ENCODE peak calls at places on chromosomes 11 and 22, in ten cellular contexts. One of them, this sample, is unnamed.
A peak's percentile ranks its signal among the peaks of the same experiment; 100 is the strongest.

GRCh38 chr11:71284525-71285092 is 32.2 kb upstream of the SHANK2 start:
- DNase-seq in HFF-Myc: no peak
- DNase-seq in cardiac fibroblast: no peak
- DNase-seq in breast epithelium: peak; percentile 51
- DNase-seq in cardiac muscle cell: no peak
- DNase-seq in right lobe of liver: no peak
- DNase-seq in IMR-90: no peak
- DNase-seq in BJ: no peak
- DNase-seq in lower lobe of right lung: no peak
- DNase-seq in fibroblast of the aortic adventitia: no peak
- DNase-seq in this sample: no peak

GRCh38 chr11:64207247-64208085 is 945 bp downstream of the FERMT3 start:
- DNase-seq in HFF-Myc: peak; percentile 55
- DNase-seq in cardiac fibroblast: peak; percentile 90
- DNase-seq in breast epithelium: no peak
- DNase-seq in cardiac muscle cell: peak; percentile 84
- DNase-seq in right lobe of liver: peak; percentile 76
- DNase-seq in IMR-90: peak; percentile 78
- DNase-seq in BJ: peak; percentile 28
- DNase-seq in lower lobe of right lung: peak; percentile 79
- DNase-seq in fibroblast of the aortic adventitia: peak; percentile 74
- DNase-seq in this sample: no peak

GRCh38 chr11:76232026-76232665 is 25.8 kb upstream of the WNT11 start:
- DNase-seq in HFF-Myc: no peak
- DNase-seq in cardiac fibroblast: no peak
- DNase-seq in breast epithelium: no peak
- DNase-seq in cardiac muscle cell: no peak
- DNase-seq in right lobe of liver: no peak
- DNase-seq in IMR-90: no peak
- DNase-seq in BJ: no peak
- DNase-seq in lower lobe of right lung: no peak
- DNase-seq in fibroblast of the aortic adventitia: no peak
- DNase-seq in this sample: no peak

GRCh38 chr11:102121329-102121728 is 11.1 kb downstream of the YAP1 start:
- DNase-seq in HFF-Myc: no peak
- DNase-seq in cardiac fibroblast: no peak
- DNase-seq in breast epithelium: no peak
- DNase-seq in cardiac muscle cell: peak; percentile 59
- DNase-seq in right lobe of liver: no peak
- DNase-seq in IMR-90: peak; percentile 19
- DNase-seq in BJ: no peak
- DNase-seq in lower lobe of right lung: no peak
- DNase-seq in fibroblast of the aortic adventitia: peak; percentile 30
- DNase-seq in this sample: no peak

GRCh38 chr11:20159680-20160381 is 444 bp downstream of the DBX1 start:
- DNase-seq in HFF-Myc: no peak
- DNase-seq in cardiac fibroblast: no peak
- DNase-seq in breast epithelium: no peak
- DNase-seq in cardiac muscle cell: no peak
- DNase-seq in right lobe of liver: no peak
- DNase-seq in IMR-90: no peak
- DNase-seq in BJ: no peak
- DNase-seq in lower lobe of right lung: no peak
- DNase-seq in fibroblast of the aortic adventitia: no peak
- DNase-seq in this sample: no peak

GRCh38 chr11:2234963-2235362 is 35.4 kb downstream of the ASCL2 start:
- DNase-seq in HFF-Myc: no peak
- DNase-seq in cardiac fibroblast: no peak
- DNase-seq in breast epithelium: peak; percentile 49
- DNase-seq in cardiac muscle cell: no peak
- DNase-seq in right lobe of liver: no peak
- DNase-seq in IMR-90: no peak
- DNase-seq in BJ: no peak
- DNase-seq in lower lobe of right lung: no peak
- DNase-seq in fibroblast of the aortic adventitia: no peak
- DNase-seq in this sample: no peak

GRCh38 chr22:17339095-17339693 is 30.1 kb upstream of the CECR2 start:
- DNase-seq in HFF-Myc: no peak
- DNase-seq in cardiac fibroblast: peak; percentile 3
- DNase-seq in breast epithelium: no peak
- DNase-seq in cardiac muscle cell: peak; percentile 57
- DNase-seq in right lobe of liver: peak; percentile 74
- DNase-seq in IMR-90: no peak
- DNase-seq in BJ: no peak
- DNase-seq in lower lobe of right lung: no peak
- DNase-seq in fibroblast of the aortic adventitia: no peak
- DNase-seq in this sample: no peak

GRCh38 chr22:48068323-48068722 is 1305.9 kb downstream of the TBC1D22A start:
- DNase-seq in HFF-Myc: no peak
- DNase-seq in cardiac fibroblast: no peak
- DNase-seq in breast epithelium: no peak
- DNase-seq in cardiac muscle cell: no peak
- DNase-seq in right lobe of liver: no peak
- DNase-seq in IMR-90: no peak
- DNase-seq in BJ: no peak
- DNase-seq in lower lobe of right lung: no peak
- DNase-seq in fibroblast of the aortic adventitia: no peak
- DNase-seq in this sample: no peak

GRCh38 chr11:73463359-73463758 is 87.2 kb downstream of the RELT start:
- DNase-seq in HFF-Myc: no peak
- DNase-seq in cardiac fibroblast: peak; percentile 78
- DNase-seq in breast epithelium: no peak
- DNase-seq in cardiac muscle cell: peak; percentile 63
- DNase-seq in right lobe of liver: no peak
- DNase-seq in IMR-90: peak; percentile 83
- DNase-seq in BJ: no peak
- DNase-seq in lower lobe of right lung: no peak
- DNase-seq in fibroblast of the aortic adventitia: peak; percentile 69
- DNase-seq in this sample: peak; percentile 40

DNA sequence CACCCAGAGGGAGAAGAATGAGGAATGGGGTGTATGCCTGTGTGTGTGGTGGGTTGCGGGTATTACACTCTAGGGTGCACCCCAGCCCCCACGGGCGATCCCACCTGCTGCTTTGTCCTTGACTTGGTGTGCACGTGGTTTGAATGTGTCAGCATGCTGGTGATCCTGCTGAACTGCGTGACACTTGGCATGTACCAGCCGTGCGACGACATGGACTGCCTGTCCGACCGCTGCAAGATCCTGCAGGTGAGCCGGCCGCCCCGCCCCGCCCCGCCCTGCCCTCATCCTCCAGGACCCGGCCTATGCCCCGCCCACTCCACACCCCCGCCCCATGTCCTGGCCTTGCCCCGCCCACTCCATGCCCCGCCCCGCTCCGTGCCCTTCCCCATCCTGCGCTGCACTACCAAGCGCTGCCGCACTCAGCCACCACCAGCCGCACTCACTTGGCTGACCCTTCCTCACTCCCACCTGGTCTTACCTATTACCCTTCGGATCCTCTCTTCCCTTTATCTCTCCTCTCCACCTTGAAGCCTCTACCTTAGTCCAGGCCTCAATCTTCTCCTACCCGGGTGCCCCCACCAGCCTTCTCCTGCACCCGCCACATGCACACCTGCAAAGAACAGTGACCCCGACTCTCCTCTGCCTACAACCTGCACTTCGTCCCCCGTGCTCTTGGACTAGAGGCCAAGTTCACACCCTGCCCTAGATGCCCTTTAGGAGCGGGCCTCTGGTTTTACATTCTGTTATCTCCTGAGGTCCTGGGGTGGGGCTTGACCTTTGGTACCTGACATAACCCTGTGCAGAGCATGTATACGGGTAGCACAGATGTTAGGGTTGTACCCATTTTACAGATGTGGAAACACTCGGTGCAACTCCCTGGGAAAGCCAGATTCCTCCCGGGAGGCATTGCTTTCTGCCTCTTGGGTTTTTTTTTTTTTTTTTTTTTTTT is 27.7 kb downstream of the CACNA1I start:
- DNase-seq in HFF-Myc: no peak
- DNase-seq in cardiac fibroblast: no peak
- DNase-seq in breast epithelium: peak; percentile 71
- DNase-seq in cardiac muscle cell: peak; percentile 15
- DNase-seq in right lobe of liver: no peak
- DNase-seq in IMR-90: no peak
- DNase-seq in BJ: no peak
- DNase-seq in lower lobe of right lung: peak; percentile 70
- DNase-seq in fibroblast of the aortic adventitia: no peak
- DNase-seq in this sample: no peak
- TF ChIP-seq CTCF in HFF-Myc: no peak
- TF ChIP-seq CTCF in cardiac fibroblast: peak; percentile 7
- TF ChIP-seq CTCF in breast epithelium: no peak
- TF ChIP-seq CTCF in cardiac muscle cell: no peak
- TF ChIP-seq CTCF in right lobe of liver: no peak
- TF ChIP-seq CTCF in IMR-90: no peak
- TF ChIP-seq CTCF in BJ: no peak
- TF ChIP-seq CTCF in lower lobe of right lung: no peak
- TF ChIP-seq CTCF in fibroblast of the aortic adventitia: peak; percentile 1
- TF ChIP-seq CTCF in this sample: no peak

GRCh38 chr22:50600967-50601668 is 525 bp downstream of the MAPK8IP2 start:
- DNase-seq in HFF-Myc: no peak
- DNase-seq in cardiac fibroblast: no peak
- DNase-seq in breast epithelium: no peak
- DNase-seq in cardiac muscle cell: no peak
- DNase-seq in right lobe of liver: no peak
- DNase-seq in IMR-90: no peak
- DNase-seq in BJ: no peak
- DNase-seq in lower lobe of right lung: no peak
- DNase-seq in fibroblast of the aortic adventitia: no peak
- DNase-seq in this sample: no peak

GRCh38 chr22:50602338-50602700 is 1.7 kb downstream of the MAPK8IP2 start:
- DNase-seq in HFF-Myc: no peak
- DNase-seq in cardiac fibroblast: no peak
- DNase-seq in breast epithelium: no peak
- DNase-seq in cardiac muscle cell: no peak
- DNase-seq in right lobe of liver: no peak
- DNase-seq in IMR-90: no peak
- DNase-seq in BJ: no peak
- DNase-seq in lower lobe of right lung: no peak
- DNase-seq in fibroblast of the aortic adventitia: no peak
- DNase-seq in this sample: no peak

GRCh38 chr22:50601669-50602337 is 1.2 kb downstream of the MAPK8IP2 start:
- DNase-seq in HFF-Myc: no peak
- DNase-seq in cardiac fibroblast: no peak
- DNase-seq in breast epithelium: no peak
- DNase-seq in cardiac muscle cell: no peak
- DNase-seq in right lobe of liver: no peak
- DNase-seq in IMR-90: no peak
- DNase-seq in BJ: no peak
- DNase-seq in lower lobe of right lung: no peak
- DNase-seq in fibroblast of the aortic adventitia: no peak
- DNase-seq in this sample: no peak

GRCh38 chr22:50599816-50600454 is 658 bp upstream of the MAPK8IP2 start:
- DNase-seq in HFF-Myc: no peak
- DNase-seq in cardiac fibroblast: peak; percentile 29
- DNase-seq in breast epithelium: peak; percentile 66
- DNase-seq in cardiac muscle cell: peak; percentile 46
- DNase-seq in right lobe of liver: no peak
- DNase-seq in IMR-90: no peak
- DNase-seq in BJ: no peak
- DNase-seq in lower lobe of right lung: no peak
- DNase-seq in fibroblast of the aortic adventitia: peak; percentile 18
- DNase-seq in this sample: no peak

DNA sequence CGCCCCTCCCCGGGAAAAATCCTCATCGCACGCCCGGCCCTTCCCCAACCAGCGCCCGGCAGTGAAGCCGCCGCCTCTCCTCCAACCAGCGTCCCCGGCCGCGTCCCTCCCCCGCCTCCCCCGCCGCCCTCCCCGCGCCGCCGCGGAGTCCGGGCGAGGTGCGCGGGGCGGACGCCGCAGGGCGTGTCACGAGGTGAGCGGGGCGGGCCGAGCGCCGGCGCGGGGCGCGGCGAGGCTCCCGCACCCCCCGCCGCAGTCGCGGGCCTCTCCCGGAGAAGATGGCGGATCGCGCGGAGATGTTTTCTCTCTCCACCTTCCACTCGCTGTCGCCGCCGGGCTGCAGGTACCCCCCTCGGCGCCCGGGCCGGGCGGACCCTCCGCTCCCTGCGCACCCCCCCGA is at the start of gene MAPK8IP2:
- DNase-seq in HFF-Myc: no peak
- DNase-seq in cardiac fibroblast: no peak
- DNase-seq in breast epithelium: no peak
- DNase-seq in cardiac muscle cell: no peak
- DNase-seq in right lobe of liver: no peak
- DNase-seq in IMR-90: no peak
- DNase-seq in BJ: no peak
- DNase-seq in lower lobe of right lung: no peak
- DNase-seq in fibroblast of the aortic adventitia: no peak
- DNase-seq in this sample: no peak
- H3K4me3 ChIP-seq in HFF-Myc: no peak within 1 kb of the TSS
- H3K4me3 ChIP-seq in cardiac fibroblast: peak within 1 kb of the TSS; percentile 24
- H3K4me3 ChIP-seq in breast epithelium: peak within 1 kb of the TSS; percentile 55
- H3K4me3 ChIP-seq in cardiac muscle cell: peak within 1 kb of the TSS; percentile 34
- H3K4me3 ChIP-seq in right lobe of liver: peak within 1 kb of the TSS; percentile 35
- H3K4me3 ChIP-seq in IMR-90: peak within 1 kb of the TSS; percentile 14
- H3K4me3 ChIP-seq in BJ: peak within 1 kb of the TSS; percentile 26
- H3K4me3 ChIP-seq in lower lobe of right lung: peak within 1 kb of the TSS; percentile 39
- H3K4me3 ChIP-seq in fibroblast of the aortic adventitia: peak within 1 kb of the TSS; percentile 22
- H3K4me3 ChIP-seq in this sample: no peak within 1 kb of the TSS

DNA sequence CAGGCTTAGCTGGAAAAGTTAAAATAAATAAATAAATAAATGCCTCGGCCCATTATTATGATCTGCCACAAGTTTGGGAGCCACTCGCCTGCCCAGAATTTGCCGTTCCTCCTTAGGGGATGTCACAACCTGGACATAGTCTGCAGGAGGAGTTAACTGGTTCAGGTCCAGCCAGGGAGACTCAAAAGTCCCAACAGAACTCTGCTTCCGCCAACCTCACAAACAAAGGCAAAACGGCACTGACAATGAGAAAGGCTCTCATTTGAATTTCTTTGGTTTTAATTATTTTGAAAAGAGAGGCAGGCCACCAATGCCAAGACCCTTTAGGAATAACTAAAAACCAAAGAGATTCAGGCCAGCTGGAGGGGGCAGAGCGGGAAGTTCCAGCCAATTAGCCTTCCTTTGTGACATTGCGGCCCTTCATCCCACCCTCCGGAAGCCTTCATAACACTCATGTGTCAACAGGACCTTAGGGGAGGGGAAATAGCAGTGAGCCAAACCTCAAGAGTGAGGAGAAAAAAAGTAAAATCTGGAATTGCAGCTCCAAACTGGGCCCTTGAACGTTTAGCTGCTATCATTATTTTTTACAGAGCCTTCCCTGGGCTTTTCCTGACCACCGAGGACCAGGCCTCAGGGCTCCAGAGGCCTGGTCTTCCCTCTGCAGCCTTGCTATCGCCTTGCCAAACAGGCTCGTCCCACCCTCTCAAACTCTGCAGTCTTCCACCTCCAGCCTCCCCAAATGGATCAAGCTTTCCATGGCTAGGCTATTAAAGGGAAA is 114.4 kb downstream of the CCDC34 start:
- DNase-seq in HFF-Myc: no peak
- DNase-seq in cardiac fibroblast: no peak
- DNase-seq in breast epithelium: no peak
- DNase-seq in cardiac muscle cell: peak; percentile 69
- DNase-seq in right lobe of liver: no peak
- DNase-seq in IMR-90: no peak
- DNase-seq in BJ: no peak
- DNase-seq in lower lobe of right lung: no peak
- DNase-seq in fibroblast of the aortic adventitia: no peak
- DNase-seq in this sample: no peak
- TF ChIP-seq CTCF in HFF-Myc: no peak
- TF ChIP-seq CTCF in cardiac fibroblast: no peak
- TF ChIP-seq CTCF in breast epithelium: no peak
- TF ChIP-seq CTCF in cardiac muscle cell: no peak
- TF ChIP-seq CTCF in right lobe of liver: no peak
- TF ChIP-seq CTCF in IMR-90: no peak
- TF ChIP-seq CTCF in BJ: no peak
- TF ChIP-seq CTCF in lower lobe of right lung: no peak
- TF ChIP-seq CTCF in fibroblast of the aortic adventitia: no peak
- TF ChIP-seq CTCF in this sample: no peak

GRCh38 chr11:3946445-3947017 is 91.1 kb downstream of the STIM1 start:
- DNase-seq in HFF-Myc: no peak
- DNase-seq in cardiac fibroblast: no peak
- DNase-seq in breast epithelium: no peak
- DNase-seq in cardiac muscle cell: no peak
- DNase-seq in right lobe of liver: no peak
- DNase-seq in IMR-90: no peak
- DNase-seq in BJ: no peak
- DNase-seq in lower lobe of right lung: no peak
- DNase-seq in fibroblast of the aortic adventitia: peak; percentile 25
- DNase-seq in this sample: no peak
- H3K4me3 ChIP-seq in HFF-Myc: no peak overlapping the region
- H3K4me3 ChIP-seq in cardiac fibroblast: no peak overlapping the region
- H3K4me3 ChIP-seq in breast epithelium: no peak overlapping the region
- H3K4me3 ChIP-seq in cardiac muscle cell: no peak overlapping the region
- H3K4me3 ChIP-seq in right lobe of liver: no peak overlapping the region
- H3K4me3 ChIP-seq in IMR-90: no peak overlapping the region
- H3K4me3 ChIP-seq in BJ: no peak overlapping the region
- H3K4me3 ChIP-seq in lower lobe of right lung: no peak overlapping the region
- H3K4me3 ChIP-seq in fibroblast of the aortic adventitia: no peak overlapping the region
- H3K4me3 ChIP-seq in this sample: no peak overlapping the region